ENCODE peak calls at places on chromosomes 1 and 21, in ten cellular contexts. One of them, this sample, is unnamed. For H3K9me3 and H3K4me1, the result is how much of the 10 kb centered on the place peaks cover.

GRCh38 chr21:36747114-36747814 is 48.3 kb downstream of the SIM2 start:
- DNase-seq in HCT116: no peak
- DNase-seq in lower lobe of right lung: no peak
- DNase-seq in body of pancreas: no peak
- DNase-seq in CD8-positive, alpha-beta memory T cell: no peak
- DNase-seq in CD8-positive, alpha-beta T cell: no peak
- DNase-seq in transverse colon: no peak
- DNase-seq in psoas muscle: no peak
- DNase-seq in Panc1: no peak
- DNase-seq in lung: no peak
- DNase-seq in this sample: peak

GRCh38 chr21:43333301-43334062 is 93.4 kb downstream of the SIK1 start:
- DNase-seq in HCT116: no peak
- DNase-seq in lower lobe of right lung: peak
- DNase-seq in body of pancreas: peak
- DNase-seq in CD8-positive, alpha-beta memory T cell: no peak
- DNase-seq in CD8-positive, alpha-beta T cell: no peak
- DNase-seq in transverse colon: no peak
- DNase-seq in psoas muscle: peak
- DNase-seq in Panc1: no peak
- DNase-seq in lung: peak
- DNase-seq in this sample: no peak

GRCh38 chr1:175599212-175599681 is 144.1 kb downstream of the TNR start:
- DNase-seq in HCT116: no peak
- DNase-seq in lower lobe of right lung: no peak
- DNase-seq in body of pancreas: no peak
- DNase-seq in CD8-positive, alpha-beta memory T cell: no peak
- DNase-seq in CD8-positive, alpha-beta T cell: no peak
- DNase-seq in transverse colon: peak
- DNase-seq in psoas muscle: no peak
- DNase-seq in Panc1: no peak
- DNase-seq in lung: no peak
- DNase-seq in this sample: no peak

GRCh38 chr1:224696891-224697765 is 81.0 kb downstream of the CNIH3 start:
- DNase-seq in HCT116: no peak
- DNase-seq in lower lobe of right lung: no peak
- DNase-seq in body of pancreas: no peak
- DNase-seq in CD8-positive, alpha-beta memory T cell: no peak
- DNase-seq in CD8-positive, alpha-beta T cell: no peak
- DNase-seq in transverse colon: no peak
- DNase-seq in psoas muscle: no peak
- DNase-seq in Panc1: no peak
- DNase-seq in lung: no peak
- DNase-seq in this sample: no peak

GRCh38 chr1:154876842-154877369 is 6.8 kb upstream of the KCNN3 start:
- DNase-seq in HCT116: no peak
- DNase-seq in lower lobe of right lung: no peak
- DNase-seq in body of pancreas: no peak
- DNase-seq in CD8-positive, alpha-beta memory T cell: no peak
- DNase-seq in CD8-positive, alpha-beta T cell: no peak
- DNase-seq in transverse colon: no peak
- DNase-seq in psoas muscle: no peak
- DNase-seq in Panc1: no peak
- DNase-seq in lung: no peak
- DNase-seq in this sample: no peak

GRCh38 chr21:43972850-43973633 is 39.1 kb upstream of the TRAPPC10 start:
- DNase-seq in HCT116: no peak
- DNase-seq in lower lobe of right lung: no peak
- DNase-seq in body of pancreas: no peak
- DNase-seq in CD8-positive, alpha-beta memory T cell: no peak
- DNase-seq in CD8-positive, alpha-beta T cell: no peak
- DNase-seq in transverse colon: no peak
- DNase-seq in psoas muscle: no peak
- DNase-seq in Panc1: no peak
- DNase-seq in lung: no peak
- DNase-seq in this sample: no peak

GRCh38 chr1:184113251-184113650 is 61.7 kb downstream of the TSEN15 start:
- DNase-seq in HCT116: no peak
- DNase-seq in lower lobe of right lung: no peak
- DNase-seq in body of pancreas: no peak
- DNase-seq in CD8-positive, alpha-beta memory T cell: no peak
- DNase-seq in CD8-positive, alpha-beta T cell: no peak
- DNase-seq in transverse colon: no peak
- DNase-seq in psoas muscle: no peak
- DNase-seq in Panc1: no peak
- DNase-seq in lung: no peak
- DNase-seq in this sample: no peak

GRCh38 chr1:44594871-44595735 is 79.2 kb downstream of the TMEM53 start:
- DNase-seq in HCT116: peak
- DNase-seq in lower lobe of right lung: peak
- DNase-seq in body of pancreas: peak
- DNase-seq in CD8-positive, alpha-beta memory T cell: peak
- DNase-seq in CD8-positive, alpha-beta T cell: peak
- DNase-seq in transverse colon: peak
- DNase-seq in psoas muscle: peak
- DNase-seq in Panc1: no peak
- DNase-seq in lung: peak
- DNase-seq in this sample: peak

GRCh38 chr1:230226814-230227213 is 159.8 kb downstream of the GALNT2 start:
- DNase-seq in HCT116: no peak
- DNase-seq in lower lobe of right lung: no peak
- DNase-seq in body of pancreas: no peak
- DNase-seq in CD8-positive, alpha-beta memory T cell: no peak
- DNase-seq in CD8-positive, alpha-beta T cell: no peak
- DNase-seq in transverse colon: no peak
- DNase-seq in psoas muscle: no peak
- DNase-seq in Panc1: no peak
- DNase-seq in lung: no peak
- DNase-seq in this sample: no peak

GRCh38 chr1:244163131-244163530 is 112.0 kb downstream of the ZBTB18 start:
- DNase-seq in HCT116: no peak
- DNase-seq in lower lobe of right lung: no peak
- DNase-seq in body of pancreas: no peak
- DNase-seq in CD8-positive, alpha-beta memory T cell: no peak
- DNase-seq in CD8-positive, alpha-beta T cell: no peak
- DNase-seq in transverse colon: no peak
- DNase-seq in psoas muscle: no peak
- DNase-seq in Panc1: no peak
- DNase-seq in lung: no peak
- DNase-seq in this sample: no peak

GRCh38 chr1:174874337-174875053 is 125.3 kb upstream of the CACYBP start:
- DNase-seq in HCT116: no peak
- DNase-seq in lower lobe of right lung: no peak
- DNase-seq in body of pancreas: peak
- DNase-seq in CD8-positive, alpha-beta memory T cell: no peak
- DNase-seq in CD8-positive, alpha-beta T cell: no peak
- DNase-seq in transverse colon: peak
- DNase-seq in psoas muscle: no peak
- DNase-seq in Panc1: no peak
- DNase-seq in lung: peak
- DNase-seq in this sample: peak

DNA sequence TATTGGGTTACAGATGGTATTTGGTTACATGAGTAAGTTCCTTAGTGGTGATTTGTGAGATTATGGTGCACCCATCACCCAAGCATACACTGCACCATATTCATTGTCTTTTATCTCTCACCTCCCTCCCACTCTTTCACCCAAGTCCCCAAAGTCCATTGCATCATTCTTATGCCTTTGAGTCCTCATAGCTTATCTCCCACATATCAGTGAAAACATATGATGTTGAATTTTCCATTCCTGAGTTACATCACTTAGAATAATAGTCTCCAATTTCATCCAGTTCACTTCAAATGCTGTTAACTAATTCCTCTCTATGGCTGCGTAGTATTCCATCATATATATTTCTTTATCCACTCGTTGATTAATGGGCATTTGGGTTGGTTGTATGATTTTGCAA is 36.8 kb upstream of the ZNF678 start:
- DNase-seq in HCT116: no peak
- DNase-seq in lower lobe of right lung: no peak
- DNase-seq in body of pancreas: no peak
- DNase-seq in CD8-positive, alpha-beta memory T cell: no peak
- DNase-seq in CD8-positive, alpha-beta T cell: no peak
- DNase-seq in transverse colon: no peak
- DNase-seq in psoas muscle: no peak
- DNase-seq in Panc1: no peak
- DNase-seq in lung: no peak
- DNase-seq in this sample: no peak
- H3K9me3 ChIP-seq in HCT116: under half
- H3K9me3 ChIP-seq in lower lobe of right lung: half or more
- H3K9me3 ChIP-seq in body of pancreas: under half
- H3K9me3 ChIP-seq in CD8-positive, alpha-beta memory T cell: under half
- H3K9me3 ChIP-seq in CD8-positive, alpha-beta T cell: under half
- H3K9me3 ChIP-seq in transverse colon: half or more
- H3K9me3 ChIP-seq in psoas muscle: half or more
- H3K9me3 ChIP-seq in Panc1: under half
- H3K9me3 ChIP-seq in lung: under half
- H3K9me3 ChIP-seq in this sample: under half

GRCh38 chr1:56540467-56540866 is 38.9 kb downstream of the PLPP3 start:
- DNase-seq in HCT116: no peak
- DNase-seq in lower lobe of right lung: no peak
- DNase-seq in body of pancreas: no peak
- DNase-seq in CD8-positive, alpha-beta memory T cell: no peak
- DNase-seq in CD8-positive, alpha-beta T cell: no peak
- DNase-seq in transverse colon: no peak
- DNase-seq in psoas muscle: no peak
- DNase-seq in Panc1: no peak
- DNase-seq in lung: no peak
- DNase-seq in this sample: no peak

GRCh38 chr1:56543783-56544612 is 35.4 kb downstream of the PLPP3 start:
- DNase-seq in HCT116: no peak
- DNase-seq in lower lobe of right lung: no peak
- DNase-seq in body of pancreas: no peak
- DNase-seq in CD8-positive, alpha-beta memory T cell: no peak
- DNase-seq in CD8-positive, alpha-beta T cell: no peak
- DNase-seq in transverse colon: no peak
- DNase-seq in psoas muscle: no peak
- DNase-seq in Panc1: no peak
- DNase-seq in lung: no peak
- DNase-seq in this sample: no peak

GRCh38 chr1:56541408-56541807 is 38.0 kb downstream of the PLPP3 start:
- DNase-seq in HCT116: no peak
- DNase-seq in lower lobe of right lung: no peak
- DNase-seq in body of pancreas: no peak
- DNase-seq in CD8-positive, alpha-beta memory T cell: no peak
- DNase-seq in CD8-positive, alpha-beta T cell: no peak
- DNase-seq in transverse colon: no peak
- DNase-seq in psoas muscle: no peak
- DNase-seq in Panc1: no peak
- DNase-seq in lung: no peak
- DNase-seq in this sample: no peak

GRCh38 chr1:56545711-56546110 is 33.7 kb downstream of the PLPP3 start:
- DNase-seq in HCT116: no peak
- DNase-seq in lower lobe of right lung: no peak
- DNase-seq in body of pancreas: peak
- DNase-seq in CD8-positive, alpha-beta memory T cell: no peak
- DNase-seq in CD8-positive, alpha-beta T cell: no peak
- DNase-seq in transverse colon: no peak
- DNase-seq in psoas muscle: peak
- DNase-seq in Panc1: no peak
- DNase-seq in lung: no peak
- DNase-seq in this sample: no peak

GRCh38 chr1:56542651-56543050 is 36.7 kb downstream of the PLPP3 start:
- DNase-seq in HCT116: no peak
- DNase-seq in lower lobe of right lung: no peak
- DNase-seq in body of pancreas: no peak
- DNase-seq in CD8-positive, alpha-beta memory T cell: no peak
- DNase-seq in CD8-positive, alpha-beta T cell: no peak
- DNase-seq in transverse colon: no peak
- DNase-seq in psoas muscle: no peak
- DNase-seq in Panc1: no peak
- DNase-seq in lung: no peak
- DNase-seq in this sample: no peak
- H3K4me1 ChIP-seq in HCT116: under half
- H3K4me1 ChIP-seq in lower lobe of right lung: half or more
- H3K4me1 ChIP-seq in body of pancreas: half or more
- H3K4me1 ChIP-seq in CD8-positive, alpha-beta memory T cell: under half
- H3K4me1 ChIP-seq in CD8-positive, alpha-beta T cell: under half
- H3K4me1 ChIP-seq in transverse colon: under half
- H3K4me1 ChIP-seq in psoas muscle: half or more
- H3K4me1 ChIP-seq in Panc1: under half
- H3K4me1 ChIP-seq in lung: under half
- H3K4me1 ChIP-seq in this sample: under half

DNA sequence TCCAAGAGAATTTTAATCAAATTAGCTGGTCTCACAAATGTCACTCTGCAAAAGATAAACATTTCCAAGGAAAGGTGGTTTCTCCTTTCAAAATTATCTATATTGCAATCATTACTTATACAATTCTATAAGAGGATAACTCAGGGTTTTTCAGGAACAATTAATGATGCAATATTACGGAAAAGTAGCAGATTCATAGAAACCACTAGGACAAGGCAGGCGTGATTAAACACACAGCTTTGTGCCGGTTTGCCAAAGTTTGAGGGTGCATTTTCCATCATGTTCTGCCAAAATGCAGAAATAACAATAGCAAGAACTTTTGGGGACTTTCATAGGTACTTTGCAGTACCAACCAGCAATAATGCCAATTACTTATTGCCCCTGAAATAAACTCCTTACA is 605 bp downstream of the TNFRSF9 start:
- DNase-seq in HCT116: no peak
- DNase-seq in lower lobe of right lung: no peak
- DNase-seq in body of pancreas: no peak
- DNase-seq in CD8-positive, alpha-beta memory T cell: no peak
- DNase-seq in CD8-positive, alpha-beta T cell: no peak
- DNase-seq in transverse colon: no peak
- DNase-seq in psoas muscle: no peak
- DNase-seq in Panc1: no peak
- DNase-seq in lung: no peak
- DNase-seq in this sample: no peak
- H3K4me3 ChIP-seq in HCT116: no peak
- H3K4me3 ChIP-seq in lower lobe of right lung: no peak
- H3K4me3 ChIP-seq in body of pancreas: no peak
- H3K4me3 ChIP-seq in CD8-positive, alpha-beta memory T cell: no peak
- H3K4me3 ChIP-seq in CD8-positive, alpha-beta T cell: no peak
- H3K4me3 ChIP-seq in transverse colon: no peak
- H3K4me3 ChIP-seq in psoas muscle: no peak
- H3K4me3 ChIP-seq in Panc1: no peak
- H3K4me3 ChIP-seq in lung: no peak
- H3K4me3 ChIP-seq in this sample: no peak

DNA sequence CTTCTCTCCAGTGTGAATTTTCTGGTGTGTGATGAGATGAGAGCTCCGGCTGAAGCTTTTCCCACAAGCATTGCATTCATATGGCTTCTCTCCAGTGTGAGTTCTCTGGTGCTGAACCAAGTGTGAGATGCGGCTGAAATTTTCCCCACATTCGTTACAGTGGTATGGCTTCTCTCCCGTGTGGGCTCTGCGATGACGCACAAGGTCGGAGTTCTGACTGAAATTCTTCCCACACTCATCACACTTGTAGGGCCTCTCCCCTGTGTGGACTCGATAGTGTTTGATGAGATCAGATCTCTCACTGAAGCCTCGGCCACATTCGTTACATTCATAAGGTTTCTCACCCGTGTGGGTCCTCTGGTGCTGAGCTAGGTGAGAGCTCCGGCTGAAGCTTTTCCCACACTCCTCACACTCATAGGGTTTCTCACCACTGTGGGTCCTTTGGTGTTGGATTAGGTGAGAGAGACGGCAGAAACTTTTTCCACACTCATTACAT is 7.4 kb downstream of the ZNF436 start:
- DNase-seq in HCT116: no peak
- DNase-seq in lower lobe of right lung: no peak
- DNase-seq in body of pancreas: no peak
- DNase-seq in CD8-positive, alpha-beta memory T cell: no peak
- DNase-seq in CD8-positive, alpha-beta T cell: no peak
- DNase-seq in transverse colon: no peak
- DNase-seq in psoas muscle: no peak
- DNase-seq in Panc1: no peak
- DNase-seq in lung: no peak
- DNase-seq in this sample: no peak
- H3K9me3 ChIP-seq in HCT116: under half
- H3K9me3 ChIP-seq in lower lobe of right lung: half or more
- H3K9me3 ChIP-seq in body of pancreas: under half
- H3K9me3 ChIP-seq in CD8-positive, alpha-beta memory T cell: under half
- H3K9me3 ChIP-seq in CD8-positive, alpha-beta T cell: under half
- H3K9me3 ChIP-seq in transverse colon: half or more
- H3K9me3 ChIP-seq in psoas muscle: half or more
- H3K9me3 ChIP-seq in Panc1: half or more
- H3K9me3 ChIP-seq in lung: under half
- H3K9me3 ChIP-seq in this sample: under half

This sample was measured in small intestine.